ENCODE peak calls at places on chromosomes 11 and 22, in seven cellular contexts. J is endothelial cell; T is stimulated activated CD4-positive, alpha-beta T cell treated with anti-CD3 and anti-CD28 coated beads, Interleukin-15, amount 100 ng/mL, for 1 hour; L is CD4-positive, alpha-beta T cell; V is OCI-M1; H is T47D; E is activated naive CD8-positive, alpha-beta T cell treated with anti-CD3 and anti-CD28 coated beads, Interleukin-2, amount 50 U/mL, for 16 hours. F is an unnamed sample.

GRCh38 chr11:1673841-1674193 is 23.2 kb upstream of the KRTAP5-6 start:
- DNase-seq in L (no peak), J (no peak), E (no peak), T (no peak), H (no peak), V (no peak), F (no peak)

GRCh38 chr11:133712235-133712634 is 133.1 kb downstream of the SPATA19 start:
- DNase-seq in V (no peak), J (no peak), H (no peak), L (no peak), T (no peak), E (no peak), F (no peak)

GRCh38 chr11:17014774-17015638 is 792 bp upstream of the PLEKHA7 start:
- DNase-seq in T (no peak), J (peak; percentile 44), L (no peak), E (no peak), V (no peak), H (peak; percentile 36), F (no peak)

GRCh38 chr22:45709004-45709739 is 37.5 kb downstream of the ATXN10 start:
- DNase-seq in H (no peak), V (no peak), E (no peak), L (no peak), T (no peak), J (no peak), F (no peak)

GRCh38 chr22:38570841-38571364 is 920 bp upstream of the DMC1 start:
- DNase-seq in J (peak; percentile 15), E (peak; percentile 1), H (no peak), L (peak; percentile 12), T (no peak), V (peak; percentile 74), F (no peak)

GRCh38 chr11:126147268-126148111 is 64.0 kb downstream of the RPUSD4 start:
- DNase-seq in E (no peak), J (no peak), V (no peak), L (no peak), T (no peak), H (no peak), F (no peak)

GRCh38 chr11:69375316-69376154 is 81.6 kb downstream of the MYEOV start:
- DNase-seq in T (no peak), J (no peak), L (no peak), H (no peak), V (no peak), E (no peak), F (no peak)

GRCh38 chr11:35792148-35792845 is 129.7 kb downstream of the TRIM44 start:
- DNase-seq in T (no peak), L (no peak), V (no peak), E (no peak), J (no peak), H (no peak), F (no peak)

GRCh38 chr11:40280161-40281054 is 1179.0 kb downstream of the LRRC4C start:
- DNase-seq in H (no peak), J (no peak), E (no peak), L (no peak), T (no peak), V (no peak), F (no peak)

GRCh38 chr11:57647960-57648776 is 1.5 kb downstream of the YPEL4 start:
- DNase-seq in J (no peak), V (peak; percentile 94), T (no peak), H (no peak), E (no peak), L (no peak), F (no peak)

GRCh38 chr11:120188831-120189455 is 21.9 kb upstream of the OAF start:
- DNase-seq in V (no peak), H (no peak), L (no peak), J (no peak), E (no peak), T (no peak), F (no peak)

GRCh38 chr11:131977854-131978253 is 607.4 kb downstream of the NTM start:
- DNase-seq in J (no peak), E (no peak), V (no peak), T (no peak), H (no peak), L (no peak), F (no peak)

GRCh38 chr11:48066881-48067800 is 86.8 kb downstream of the PTPRJ start:
- DNase-seq in T (no peak), L (no peak), V (peak; percentile 53), E (no peak), J (peak; percentile 51), H (no peak), F (no peak)

GRCh38 chr11:95512177-95512576 is 277.4 kb downstream of the FAM76B start:
- DNase-seq in J (no peak), V (no peak), L (no peak), T (no peak), H (no peak), E (no peak), F (no peak)

GRCh38 chr11:125346565-125347260 is 149.4 kb downstream of the FEZ1 start:
- DNase-seq in H (no peak), E (no peak), J (no peak), T (no peak), V (no peak), L (no peak), F (no peak)

GRCh38 chr22:29768052-29768680 is 997 bp downstream of the UQCR10 start:
- DNase-seq in T (no peak), J (no peak), L (no peak), V (peak; percentile 26), H (no peak), E (no peak), F (no peak)

GRCh38 chr11:109018639-109019038 is 353.8 kb downstream of the DDX10 start:
- DNase-seq in L (no peak), J (no peak), T (no peak), H (no peak), E (no peak), V (no peak), F (no peak)

GRCh38 chr11:120034881-120035620 is 102.9 kb downstream of the TRIM29 start:
- DNase-seq in L (no peak), T (no peak), V (no peak), H (no peak), J (no peak), E (no peak), F (no peak)

GRCh38 chr11:67354314-67355022 is 1.1 kb upstream of the POLD4 start:
- DNase-seq in E (no peak), T (no peak), L (no peak), J (no peak), V (peak; percentile 69), H (no peak), F (no peak)

GRCh38 chr11:7563269-7563668 is 49.5 kb downstream of the PPFIBP2 start:
- DNase-seq in E (no peak), V (no peak), J (no peak), H (no peak), T (no peak), L (no peak), F (no peak)

GRCh38 chr11:96337541-96338530 is 5.2 kb downstream of the MAML2 start:
- DNase-seq in L (no peak), J (no peak), E (no peak), V (peak; percentile 18), H (no peak), T (no peak), F (peak; percentile 13)

GRCh38 chr11:134052988-134053945 is 15.6 kb upstream of the JAM3 start:
- DNase-seq in J (peak; percentile 38), V (no peak), H (no peak), T (no peak), L (no peak), E (no peak), F (no peak)

GRCh38 chr11:85062626-85063025 is 564.5 kb downstream of the DLG2 start:
- DNase-seq in E (no peak), T (no peak), L (no peak), H (no peak), V (no peak), J (no peak), F (no peak)

GRCh38 chr11:111409915-111410314 is 30.8 kb upstream of the POU2AF1 start:
- DNase-seq in J (no peak), V (peak; percentile 60), E (no peak), T (no peak), L (no peak), H (no peak), F (no peak)

GRCh38 chr11:66293352-66293751 is 1.7 kb downstream of the TMEM151A start:
- DNase-seq in V (no peak), L (no peak), T (no peak), J (no peak), E (no peak), H (no peak), F (no peak)

GRCh38 chr11:624705-625635 is at the start of gene CDHR5:
- DNase-seq in T (no peak), L (no peak), J (no peak), H (no peak), E (no peak), V (no peak), F (no peak)

GRCh38 chr11:123180574-123180973 is 14.5 kb downstream of the CLMP start:
- DNase-seq in J (no peak), E (no peak), H (peak; percentile 70), V (no peak), L (no peak), T (no peak), F (no peak)

GRCh38 chr11:35403765-35404396 is 15.5 kb downstream of the SLC1A2 start:
- DNase-seq in J (no peak), E (no peak), T (no peak), H (no peak), L (no peak), V (no peak), F (no peak)

GRCh38 chr11:46948378-46949131 is 12.0 kb downstream of the CSTPP1 start:
- DNase-seq in T (no peak), L (no peak), V (no peak), J (no peak), H (no peak), E (no peak), F (no peak)

GRCh38 chr11:76768091-76769047 is 14.8 kb upstream of the TSKU start:
- DNase-seq in T (no peak), V (peak; percentile 63), E (no peak), H (no peak), J (no peak), L (no peak), F (no peak)

GRCh38 chr11:114079406-114080072 is 20.0 kb downstream of the ZBTB16 start:
- DNase-seq in V (peak; percentile 70), E (no peak), T (no peak), J (no peak), L (no peak), H (no peak), F (no peak)

GRCh38 chr22:43213962-43214361 is 27.0 kb upstream of the TTLL12 start:
- DNase-seq in J (no peak), H (no peak), L (no peak), E (no peak), V (no peak), T (no peak), F (no peak)

F was measured in T-helper 17 cell.